ENCODE peak calls at places on chromosomes 6 and 20, in four cellular contexts. W, G, I and N are unnamed samples.

GRCh38 chr6:79946773-79947190 is 571 bp downstream of the ELOVL4 start:
- DNase-seq in W (no peak), I (peak; percentile 1), G (no peak), N (peak; percentile 13)

GRCh38 chr6:43308101-43308989 is at the start of gene CRIP3:
- DNase-seq in W (peak; percentile 36), I (peak; percentile 54), G (peak; percentile 42), N (no peak)

GRCh38 chr6:157763129-157763893 is 59.7 kb upstream of the SNX9 start:
- DNase-seq in W (no peak), G (no peak), I (peak; percentile 84), N (peak; percentile 69)

GRCh38 chr6:116253505-116254296 is at the start of gene TSPYL4:
- DNase-seq in G (peak; percentile 83), I (peak; percentile 90), W (peak; percentile 90), N (peak; percentile 70)

GRCh38 chr6:100719883-100720682 is 161.0 kb downstream of the ASCC3 start:
- DNase-seq in I (peak; percentile 34), W (no peak), G (no peak), N (peak; percentile 3)

GRCh38 chr6:170165085-170165484 is 125.8 kb downstream of the DLL1 start:
- DNase-seq in I (no peak), W (no peak), G (no peak), N (no peak)

GRCh38 chr20:51531141-51531710 is 11.3 kb downstream of the NFATC2 start:
- DNase-seq in W (peak; percentile 53), G (peak; percentile 68), I (peak; percentile 14), N (no peak)

GRCh38 chr20:21522479-21523397 is 8.9 kb upstream of the NKX2-2 start:
- DNase-seq in G (no peak), W (no peak), I (no peak), N (no peak)

GRCh38 chr20:35303735-35304431 is 11.7 kb upstream of the FAM83C start:
- DNase-seq in W (peak; percentile 71), G (peak; percentile 71), I (peak; percentile 92), N (peak; percentile 91)

GRCh38 chr6:43869091-43869710 is 99.2 kb downstream of the VEGFA start:
- DNase-seq in G (no peak), W (no peak), I (no peak), N (no peak)

GRCh38 chr20:31788578-31788977 is 30.6 kb upstream of the MYLK2 start:
- DNase-seq in I (peak; percentile 20), W (no peak), G (no peak), N (no peak)